ENCODE peak calls at places on chromosomes 5 and 9, in seven cellular contexts. T is heart left ventricle; O is B cell; U is CD8-positive, alpha-beta T cell; N is left ventricle myocardium inferior; A is psoas muscle; B is neural crest cell. J is an unnamed sample.
A peak's percentile ranks its signal among the peaks of the same experiment; 100 is the strongest.

GRCh38 chr9:114282104-114282485 is 40.8 kb upstream of the ORM1 start:
- DNase-seq in O (no peak), N (peak; percentile 10), U (no peak), B (no peak), A (no peak), T (no peak), J (no peak)

GRCh38 chr5:173984218-173984617 is 4.8 kb upstream of the C5orf47 start:
- DNase-seq in O (no peak), U (no peak), T (no peak), N (no peak), B (no peak), A (no peak), J (no peak)

GRCh38 chr5:108280960-108281569 is 100.8 kb downstream of the FBXL17 start:
- DNase-seq in O (no peak), B (no peak), U (no peak), T (no peak), N (no peak), A (no peak), J (no peak)

GRCh38 chr9:69200071-69200470 is 26.0 kb downstream of the TJP2 start:
- DNase-seq in N (no peak), U (no peak), B (no peak), T (no peak), O (no peak), A (no peak), J (no peak)

GRCh38 chr5:180135967-180136641 is 64.5 kb upstream of the RNF130 start:
- DNase-seq in U (no peak), T (peak; percentile 60), A (no peak), N (no peak), O (peak; percentile 39), B (no peak), J (no peak)

GRCh38 chr9:134059188-134059641 is 8.6 kb downstream of the BRD3 start:
- DNase-seq in U (no peak), O (peak; percentile 37), A (no peak), B (no peak), T (no peak), N (no peak), J (no peak)

GRCh38 chr9:16315720-16316119 is 554.8 kb downstream of the BNC2 start:
- DNase-seq in T (no peak), U (no peak), N (no peak), O (no peak), A (no peak), B (no peak), J (no peak)

GRCh38 chr9:80134487-80134886 is 562.7 kb downstream of the TLE4 start:
- DNase-seq in U (no peak), O (peak; percentile 67), B (no peak), T (no peak), N (no peak), A (no peak), J (peak; percentile 47)

GRCh38 chr5:174491761-174492350 is 232.5 kb upstream of the MSX2 start:
- DNase-seq in T (no peak), B (no peak), O (no peak), N (no peak), A (no peak), U (no peak), J (no peak)

GRCh38 chr5:75536694-75537360 is 25.1 kb downstream of the POLK start:
- DNase-seq in O (no peak), T (no peak), A (no peak), U (no peak), N (no peak), B (no peak), J (no peak)

DNA sequence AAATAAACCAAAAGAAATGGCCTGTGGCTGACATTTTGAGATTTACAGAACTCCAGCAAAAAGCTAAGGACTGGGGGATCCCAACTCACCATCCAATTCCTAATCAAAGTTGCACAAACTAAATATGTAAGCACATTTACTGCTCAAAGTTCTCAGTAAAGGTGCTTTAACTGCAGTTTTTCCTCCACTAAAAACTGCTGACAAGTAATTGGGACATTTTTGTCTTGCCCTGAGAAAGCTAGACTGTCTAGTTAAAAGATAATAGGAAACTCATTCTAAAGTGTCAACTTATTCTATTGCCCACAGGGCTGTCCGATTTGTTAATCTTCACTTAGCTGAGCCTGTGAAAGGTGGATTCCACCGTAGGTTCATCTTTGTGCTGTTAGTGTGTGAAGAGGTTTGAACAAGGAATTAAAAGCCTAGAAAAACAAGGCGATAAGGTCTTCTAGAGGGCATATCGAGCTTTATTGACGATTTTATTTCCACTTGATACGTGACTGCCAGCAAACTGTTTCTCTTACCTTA is 1.0 kb downstream of the DOCK8 start:
- DNase-seq in B (no peak), T (no peak), U (no peak), N (no peak), A (no peak), O (no peak), J (no peak)
- TF ChIP-seq CTCF in B (no peak), T (no peak), U (no peak), N (no peak), A (no peak), O (no peak), J (no peak)

GRCh38 chr5:44398382-44398781 is 9.2 kb upstream of the FGF10 start:
- DNase-seq in B (no peak), A (no peak), N (no peak), T (no peak), O (no peak), U (no peak), J (no peak)
- TF ChIP-seq CTCF in B (no peak), A (no peak), N (no peak), T (no peak), O (no peak), U (no peak), J (no peak)

GRCh38 chr5:68894673-68895072 is 199.1 kb upstream of the SLC30A5 start:
- DNase-seq in O (no peak), U (no peak), A (no peak), N (no peak), B (no peak), T (no peak), J (no peak)

GRCh38 chr5:68886814-68887213 is 207.0 kb upstream of the SLC30A5 start:
- DNase-seq in B (no peak), A (no peak), U (no peak), N (no peak), O (no peak), T (no peak), J (no peak)

DNA sequence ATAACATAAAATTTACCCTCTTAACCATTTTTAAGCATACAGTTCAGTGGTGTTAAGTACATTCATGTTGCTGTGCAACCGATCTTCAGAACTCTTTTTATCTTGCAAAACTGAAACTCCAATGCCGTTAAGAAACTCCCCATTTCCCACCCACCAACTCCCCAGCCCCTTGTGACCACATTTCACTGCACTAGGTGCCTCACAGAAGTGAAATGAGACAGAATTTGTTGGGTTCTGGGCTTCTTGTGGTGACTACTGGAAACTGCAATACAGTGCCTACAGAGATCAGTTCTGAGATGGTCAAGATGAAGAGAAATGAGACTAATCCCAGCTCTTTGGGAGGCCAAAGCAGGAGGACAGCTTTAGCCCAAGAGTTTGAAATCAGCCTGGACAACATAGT is 202.1 kb upstream of the SLC30A5 start:
- DNase-seq in O (no peak), T (no peak), N (no peak), U (no peak), A (no peak), B (no peak), J (peak; percentile 57)
- TF ChIP-seq CTCF in O (no peak), T (no peak), N (no peak), U (no peak), A (no peak), B (no peak), J (peak; percentile 15)

DNA sequence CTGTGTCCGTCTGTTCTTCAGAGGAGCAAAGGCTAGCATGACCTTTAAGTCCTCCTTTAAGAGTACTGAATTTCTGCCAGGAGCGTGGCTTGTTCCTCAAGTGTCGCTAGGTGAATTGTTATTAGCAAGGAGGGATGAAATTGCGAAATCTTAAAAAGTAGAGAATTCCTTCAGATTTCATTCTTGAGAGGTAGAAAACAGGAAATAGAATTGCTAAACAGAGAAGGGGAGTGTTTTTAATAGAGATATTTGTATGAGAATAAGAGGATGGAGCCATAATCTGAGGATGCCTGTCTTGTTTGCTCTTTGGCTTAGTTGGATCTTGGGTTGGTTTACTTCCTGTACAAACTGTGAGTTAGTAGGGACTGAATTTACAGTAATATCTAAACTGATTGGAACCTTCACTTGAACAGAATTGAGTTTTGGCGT is 39.2 kb downstream of the EXOSC2 start:
- DNase-seq in O (no peak), T (no peak), U (no peak), B (no peak), A (no peak), N (no peak), J (no peak)
- TF ChIP-seq CTCF in O (no peak), T (no peak), U (no peak), B (no peak), A (no peak), N (no peak), J (no peak)